ENCODE peak calls at places on chromosomes 7 and 10, in seven cellular contexts. D is adrenal gland, C is body of pancreas, W is sigmoid colon, J is HCT116, I is ovary, S is IMR-90. H is an unnamed sample.
A peak's percentile ranks its signal among the peaks of the same experiment; 100 is the strongest.

GRCh38 chr7:135685306-135686084 is 23.2 kb downstream of the STMP1 start:
- DNase-seq in D (no peak), C (no peak), W (no peak), J (no peak), I (no peak), S (no peak), H (no peak)

GRCh38 chr10:106401161-106401560 is 763.3 kb downstream of the SORCS1 start:
- DNase-seq in D (no peak), C (no peak), W (no peak), J (no peak), I (no peak), S (peak; percentile 40), H (no peak)

GRCh38 chr10:12500406-12501303 is 151.3 kb downstream of the CAMK1D start:
- DNase-seq in D (no peak), C (peak; percentile 49), W (peak; percentile 50), J (no peak), I (peak; percentile 10), S (no peak), H (no peak)

GRCh38 chr7:44112231-44112996 is 8.3 kb downstream of the AEBP1 start:
- DNase-seq in D (no peak), C (no peak), W (peak; percentile 71), J (no peak), I (no peak), S (no peak), H (no peak)

GRCh38 chr7:139603896-139604295 is 80.4 kb downstream of the CLEC2L start:
- DNase-seq in D (no peak), C (no peak), W (no peak), J (no peak), I (no peak), S (no peak), H (no peak)

GRCh38 chr7:94898340-94898739 is 9.1 kb upstream of the PPP1R9A start:
- DNase-seq in D (no peak), C (no peak), W (no peak), J (no peak), I (no peak), S (no peak), H (no peak)

GRCh38 chr10:34804306-34804705 is 10.8 kb downstream of the PARD3 start:
- DNase-seq in D (no peak), C (no peak), W (no peak), J (no peak), I (no peak), S (peak; percentile 10), H (no peak)

GRCh38 chr7:11706666-11707605 is 125.1 kb downstream of the THSD7A start:
- DNase-seq in D (no peak), C (peak; percentile 53), W (no peak), J (no peak), I (no peak), S (no peak), H (peak; percentile 38)

GRCh38 chr7:3063016-3063753 is 19.5 kb upstream of the CARD11 start:
- DNase-seq in D (no peak), C (no peak), W (no peak), J (no peak), I (no peak), S (no peak), H (no peak)

GRCh38 chr7:132603241-132603789 is 27.0 kb upstream of the PLXNA4 start:
- DNase-seq in D (no peak), C (no peak), W (no peak), J (no peak), I (no peak), S (no peak), H (no peak)

GRCh38 chr10:97763947-97764346 is 7.9 kb downstream of the SFRP5 start:
- DNase-seq in D (no peak), C (no peak), W (no peak), J (no peak), I (no peak), S (no peak), H (no peak)
- H3K4me1 ChIP-seq in D (no peaks in the 10 kb centered on the region), C (peaks cover 66% of the 10 kb centered on the region), W (no peaks in the 10 kb centered on the region), J (peaks cover 2% of the 10 kb centered on the region), I (no peaks in the 10 kb centered on the region), S (no peaks in the 10 kb centered on the region), H (no peaks in the 10 kb centered on the region)

GRCh38 chr10:70070834-70071233 is 18.2 kb downstream of the MACROH2A2 start:
- DNase-seq in D (no peak), C (no peak), W (no peak), J (no peak), I (no peak), S (no peak), H (no peak)

GRCh38 chr10:70066190-70066589 is 13.5 kb downstream of the MACROH2A2 start:
- DNase-seq in D (no peak), C (no peak), W (no peak), J (no peak), I (no peak), S (no peak), H (no peak)

GRCh38 chr10:70074147-70074546 is 21.5 kb downstream of the MACROH2A2 start:
- DNase-seq in D (no peak), C (no peak), W (no peak), J (no peak), I (no peak), S (peak; percentile 29), H (no peak)

GRCh38 chr10:70068925-70069324 is 16.3 kb downstream of the MACROH2A2 start:
- DNase-seq in D (no peak), C (no peak), W (no peak), J (no peak), I (no peak), S (no peak), H (no peak)

DNA sequence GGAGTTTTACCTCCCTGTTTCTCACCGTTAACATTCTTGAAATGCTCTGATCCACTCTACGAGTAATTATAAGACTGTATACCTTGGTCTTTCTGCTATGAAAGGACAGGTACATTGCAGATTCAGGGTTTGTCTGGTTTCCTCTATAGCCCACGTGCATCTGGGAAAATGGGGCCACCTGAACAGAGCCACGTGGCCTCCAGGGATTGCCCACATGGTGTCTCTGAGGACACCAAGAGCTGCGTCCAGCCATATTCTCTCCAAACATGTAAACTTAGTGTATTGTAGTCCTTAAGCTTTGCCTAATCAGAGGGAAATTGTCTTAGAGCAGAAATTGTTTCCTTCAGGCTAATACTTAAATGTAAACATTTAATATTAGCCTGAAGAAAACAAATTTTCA is 16.7 kb downstream of the MACROH2A2 start:
- DNase-seq in D (no peak), C (no peak), W (no peak), J (no peak), I (no peak), S (no peak), H (no peak)
- H3K27ac ChIP-seq in D (no peak overlapping the region), C (no peak overlapping the region), W (no peak overlapping the region), J (no peak overlapping the region), I (no peak overlapping the region), S (no peak overlapping the region), H (no peak overlapping the region)

GRCh38 chr10:2933041-2933440 is 134.3 kb upstream of the PFKP start:
- DNase-seq in D (no peak), C (no peak), W (no peak), J (no peak), I (no peak), S (no peak), H (no peak)
- TF ChIP-seq POLR2A in D (no peak), C (no peak), W (no peak), J (no peak), I (no peak), S (no peak), H (no peak)

GRCh38 chr10:133393401-133394063 is 425 bp upstream of the MTG1 start:
- DNase-seq in D (no peak), C (no peak), W (peak; percentile 50), J (no peak), I (no peak), S (no peak), H (no peak)

GRCh38 chr10:133394801-133395221 is 854 bp downstream of the MTG1 start:
- DNase-seq in D (no peak), C (no peak), W (peak; percentile 62), J (no peak), I (no peak), S (no peak), H (no peak)

GRCh38 chr10:133397938-133398337 is 4.0 kb downstream of the MTG1 start:
- DNase-seq in D (no peak), C (no peak), W (no peak), J (no peak), I (no peak), S (peak; percentile 39), H (no peak)

GRCh38 chr10:133394064-133394663 is at the start of gene MTG1:
- DNase-seq in D (peak; percentile 95), C (peak; percentile 95), W (peak; percentile 96), J (peak; percentile 70), I (peak; percentile 93), S (peak; percentile 87), H (peak; percentile 89)

GRCh38 chr10:133396035-133396624 is 2.2 kb downstream of the MTG1 start:
- DNase-seq in D (no peak), C (no peak), W (peak; percentile 57), J (no peak), I (no peak), S (no peak), H (no peak)
- H3K4me1 ChIP-seq in D (peaks cover 23% of the 10 kb centered on the region), C (peaks cover 16% of the 10 kb centered on the region), W (peaks cover 20% of the 10 kb centered on the region), J (no peaks in the 10 kb centered on the region), I (peaks cover 4% of the 10 kb centered on the region), S (peaks cover 4% of the 10 kb centered on the region), H (no peaks in the 10 kb centered on the region)

GRCh38 chr7:107953265-107953923 is 49.6 kb downstream of the LAMB1 start:
- DNase-seq in D (no peak), C (no peak), W (no peak), J (no peak), I (no peak), S (no peak), H (no peak)

GRCh38 chr7:107949443-107949935 is 53.5 kb downstream of the LAMB1 start:
- DNase-seq in D (no peak), C (no peak), W (no peak), J (no peak), I (no peak), S (no peak), H (no peak)

GRCh38 chr7:107953924-107954303 is 49.0 kb downstream of the LAMB1 start:
- DNase-seq in D (no peak), C (no peak), W (no peak), J (no peak), I (no peak), S (peak; percentile 31), H (no peak)

GRCh38 chr7:107951172-107951787 is 51.7 kb downstream of the LAMB1 start:
- DNase-seq in D (peak; percentile 48), C (no peak), W (no peak), J (no peak), I (no peak), S (no peak), H (no peak)

GRCh38 chr7:107951896-107952295 is 51.1 kb downstream of the LAMB1 start:
- DNase-seq in D (peak; percentile 41), C (no peak), W (no peak), J (no peak), I (no peak), S (no peak), H (no peak)
- H3K27ac ChIP-seq in D (peak overlapping the region; percentile 49), C (peak overlapping the region; percentile 58), W (peak overlapping the region; percentile 68), J (no peak overlapping the region), I (no peak overlapping the region), S (peak overlapping the region; percentile 42), H (no peak overlapping the region)

DNA sequence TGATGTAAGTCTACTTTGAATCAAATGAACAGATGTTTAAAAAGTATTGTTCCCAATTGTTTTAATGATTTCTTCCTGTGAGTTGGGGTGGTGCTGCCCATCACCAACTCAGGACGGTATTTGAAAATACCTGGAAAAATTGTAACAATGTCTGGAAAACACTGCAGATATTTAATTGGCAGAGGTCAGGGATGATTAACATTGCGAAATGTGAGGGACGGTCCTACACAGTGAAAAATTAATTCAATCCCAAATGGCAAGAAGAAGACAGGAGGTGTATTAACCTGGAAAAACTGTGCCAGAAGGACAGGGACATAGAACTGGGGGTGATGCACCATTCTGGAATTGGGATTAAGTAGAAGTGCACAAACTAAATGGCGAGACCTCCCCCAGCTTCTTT is 29.6 kb downstream of the ANKIB1 start:
- DNase-seq in D (no peak), C (no peak), W (no peak), J (no peak), I (no peak), S (no peak), H (no peak)
- TF ChIP-seq POLR2A in D (no peak), C (no peak), W (no peak), J (no peak), I (no peak), S (no peak), H (no peak)